ENCODE peak calls at places on chromosomes 1 and 21, in five cellular contexts. K, R, F, T and X are unnamed samples.

GRCh38 chr1:23449918-23450317 is 25.4 kb upstream of the TCEA3 start:
- DNase-seq in K (no peak), R (no peak), F (no peak), T (peak), X (no peak)

GRCh38 chr1:46535063-46535462 is 16.4 kb downstream of the KNCN start:
- DNase-seq in F (no peak), T (no peak), R (no peak), K (no peak), X (no peak)

GRCh38 chr1:229029644-229030235 is 241.2 kb upstream of the RAB4A start:
- DNase-seq in R (no peak), T (no peak), F (no peak), K (no peak), X (no peak)

GRCh38 chr1:111281411-111281810 is 9.2 kb upstream of the CHIA start:
- DNase-seq in T (no peak), K (no peak), F (no peak), R (no peak), X (no peak)

GRCh38 chr1:12450831-12451559 is 167.0 kb downstream of the DHRS3 start:
- DNase-seq in F (no peak), K (no peak), T (peak), R (peak), X (no peak)

GRCh38 chr1:55215194-55216021 is at the start of gene USP24:
- DNase-seq in K (peak), F (peak), T (peak), R (peak), X (peak)

GRCh38 chr1:22341791-22342605 is 109.7 kb upstream of the ZBTB40 start:
- DNase-seq in R (peak), F (no peak), K (peak), T (no peak), X (peak)

GRCh38 chr1:29621826-29622435 is 385.6 kb downstream of the PTPRU start:
- DNase-seq in F (no peak), K (no peak), R (no peak), T (no peak), X (peak)

GRCh38 chr21:45505416-45506021 is 36.7 kb downstream of the SLC19A1 start:
- DNase-seq in T (no peak), R (no peak), F (no peak), K (no peak), X (no peak)

GRCh38 chr1:2090216-2090890 is 40.1 kb downstream of the PRKCZ start:
- DNase-seq in T (no peak), R (no peak), F (no peak), K (no peak), X (no peak)

GRCh38 chr1:112717263-112717662 is 2.1 kb upstream of the PPM1J start:
- DNase-seq in F (no peak), T (no peak), K (no peak), R (no peak), X (no peak)

GRCh38 chr1:72846891-72847290 is 564.6 kb upstream of the NEGR1 start:
- DNase-seq in K (no peak), T (no peak), F (no peak), R (no peak), X (no peak)

GRCh38 chr1:15579683-15580047 is 5.2 kb downstream of the AGMAT start:
- DNase-seq in F (no peak), T (no peak), R (no peak), K (no peak), X (no peak)

GRCh38 chr21:14923468-14923867 is 141.3 kb downstream of the NRIP1 start:
- DNase-seq in R (peak), F (no peak), T (no peak), K (peak), X (no peak)

GRCh38 chr1:230396966-230397365 is 29.2 kb downstream of the PGBD5 start:
- DNase-seq in K (no peak), T (no peak), R (no peak), F (no peak), X (no peak)

GRCh38 chr1:223146745-223147144 is 3.7 kb upstream of the TLR5 start:
- DNase-seq in F (no peak), R (no peak), T (no peak), K (no peak), X (no peak)

GRCh38 chr1:167744901-167745300 is 23.1 kb downstream of the MPZL1 start:
- DNase-seq in F (no peak), R (no peak), T (no peak), K (no peak), X (no peak)

GRCh38 chr21:34878501-34878900 is 170.6 kb downstream of the RUNX1 start:
- DNase-seq in F (no peak), T (no peak), K (no peak), R (no peak), X (no peak)

GRCh38 chr1:38563985-38564735 is 295.4 kb downstream of the RRAGC start:
- DNase-seq in T (no peak), K (no peak), R (no peak), F (no peak), X (no peak)

GRCh38 chr1:189939967-189940366 is 537.7 kb downstream of the BRINP3 start:
- DNase-seq in R (peak), F (no peak), T (no peak), K (peak), X (no peak)

GRCh38 chr1:178973671-178974091 is 52.0 kb upstream of the FAM20B start:
- DNase-seq in R (no peak), K (peak), T (no peak), F (no peak), X (peak)

GRCh38 chr1:156191292-156191954 is 2.5 kb upstream of the SLC25A44 start:
- DNase-seq in K (no peak), R (no peak), F (no peak), T (no peak), X (no peak)

GRCh38 chr1:156193208-156193487 is 756 bp upstream of the SLC25A44 start:
- DNase-seq in T (no peak), F (no peak), R (no peak), K (no peak), X (no peak)

GRCh38 chr1:156195853-156196252 is 1.9 kb downstream of the SLC25A44 start:
- DNase-seq in F (no peak), R (no peak), K (no peak), T (no peak), X (no peak)

GRCh38 chr1:156194300-156194652 is 372 bp downstream of the SLC25A44 start:
- DNase-seq in R (peak), T (no peak), F (no peak), K (no peak), X (no peak)

GRCh38 chr1:156193488-156194299 is at the start of gene SLC25A44:
- DNase-seq in T (peak), F (peak), K (peak), R (peak), X (peak)
- TF ChIP-seq CTCF in T (peak), F (peak), K (peak), R (peak), X (peak)

DNA sequence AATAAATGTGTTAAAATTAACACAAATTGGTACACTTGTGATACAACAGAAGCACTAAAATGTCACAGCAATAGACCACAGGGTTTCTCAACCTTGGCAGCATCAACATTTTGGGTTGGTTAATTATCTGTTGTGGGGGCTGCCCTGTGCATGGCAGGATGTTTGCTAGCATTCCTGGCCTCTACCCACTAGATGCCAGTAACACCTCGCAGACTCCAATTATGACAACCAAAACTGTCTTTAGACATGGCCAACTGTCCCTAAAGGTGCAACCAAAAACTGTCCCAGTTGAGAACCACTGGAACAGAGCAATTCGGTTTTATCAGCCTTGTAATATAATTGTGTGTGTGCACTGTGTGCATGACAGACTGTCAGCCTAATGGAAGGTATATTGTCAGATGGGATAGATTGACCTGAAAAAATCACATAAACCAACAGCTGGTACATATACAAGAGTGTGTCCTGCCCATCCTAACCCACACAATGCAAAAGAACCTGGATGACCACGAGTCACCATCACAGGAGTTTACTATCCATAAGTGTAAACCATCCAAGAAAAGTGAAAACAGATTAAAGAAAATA is 13.5 kb upstream of the ERG start:
- DNase-seq in T (no peak), F (no peak), R (no peak), K (no peak), X (peak)
- TF ChIP-seq CTCF in T (no peak), F (no peak), R (no peak), K (no peak), X (no peak)

DNA sequence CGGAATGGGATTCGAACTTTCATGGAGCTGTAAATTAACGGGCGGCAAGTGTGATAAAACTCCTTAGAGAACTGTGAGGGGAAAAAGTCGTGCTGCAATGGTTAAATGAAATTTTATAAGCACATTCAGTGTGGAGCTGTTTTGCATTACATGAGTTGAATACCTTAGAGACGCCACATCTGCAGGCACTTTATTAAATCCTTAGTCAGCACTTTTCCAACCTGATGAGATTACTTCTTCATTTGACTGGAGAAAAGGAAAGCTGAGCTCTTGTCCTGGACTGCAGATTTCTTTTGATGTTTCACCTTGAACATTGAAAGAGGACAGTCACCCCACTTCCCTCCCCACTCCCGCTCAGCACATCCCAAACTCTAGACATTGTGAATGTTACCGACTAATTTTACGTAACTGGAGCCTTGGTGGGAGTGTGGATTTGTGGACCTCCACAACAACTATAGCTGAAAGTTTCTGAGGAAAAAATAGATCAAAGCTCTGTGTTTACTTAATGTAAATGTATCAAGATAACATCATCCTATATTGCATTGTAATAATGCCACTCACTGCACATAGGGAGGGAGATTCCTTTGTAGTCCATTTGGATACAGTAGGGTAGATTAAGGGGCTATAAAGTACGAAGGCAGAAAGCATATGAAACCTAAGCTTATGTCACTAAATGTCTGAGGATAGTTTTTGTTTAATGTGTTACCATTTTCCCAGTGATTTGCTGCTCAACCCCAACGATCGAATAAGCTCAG is 273.6 kb downstream of the TM2D1 start:
- DNase-seq in F (no peak), T (no peak), K (no peak), R (peak), X (no peak)
- TF ChIP-seq CTCF in F (no peak), T (no peak), K (no peak), R (no peak), X (no peak)

GRCh38 chr1:154778280-154778679 is 91.8 kb downstream of the KCNN3 start:
- DNase-seq in R (no peak), K (no peak), T (no peak), F (no peak), X (no peak)
- TF ChIP-seq CTCF in R (no peak), K (no peak), T (no peak), F (no peak), X (no peak)

DNA sequence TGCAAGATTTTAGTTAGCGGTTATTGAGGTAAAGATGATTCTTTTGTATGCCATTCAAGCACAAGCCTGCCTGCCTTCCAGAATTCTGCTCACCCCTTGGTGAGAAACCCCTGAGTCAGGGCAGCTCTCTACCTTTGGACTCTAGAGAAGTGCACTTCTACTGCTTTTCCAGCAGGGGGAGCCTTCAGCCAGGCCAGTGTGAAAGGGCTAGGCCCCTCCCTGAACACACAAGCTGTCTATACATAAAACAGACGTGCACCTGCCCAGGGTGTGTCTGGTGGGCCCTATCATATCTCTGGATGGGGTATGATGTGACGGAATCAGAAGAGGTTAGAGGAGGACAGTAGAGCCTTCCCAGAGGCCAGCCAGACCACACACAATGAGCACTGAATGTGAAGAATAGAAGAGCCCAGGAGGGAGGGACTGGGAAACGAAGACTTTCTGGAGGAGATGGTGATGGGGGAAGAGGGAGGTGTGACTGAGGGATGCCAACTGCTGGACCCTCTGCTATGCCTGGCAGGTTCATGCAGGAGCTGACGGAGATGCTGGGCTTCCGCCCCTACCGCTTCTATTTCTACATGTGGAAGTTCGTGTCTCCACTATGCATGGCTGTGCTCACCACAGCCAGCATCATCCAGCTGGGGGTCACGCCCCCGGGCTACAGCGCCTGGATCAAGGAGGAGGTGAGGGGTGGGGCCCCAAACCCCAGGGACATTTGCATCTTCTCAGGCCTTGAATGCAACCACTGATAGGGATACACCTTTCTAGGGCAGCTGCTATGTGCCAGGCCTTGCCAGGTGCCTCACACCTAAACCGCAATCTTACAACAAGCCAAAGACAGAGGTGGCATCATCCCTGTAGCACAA is 13.0 kb upstream of the KCNC4 start:
- DNase-seq in T (no peak), K (peak), R (peak), F (peak), X (no peak)
- TF ChIP-seq CTCF in T (peak), K (peak), R (peak), F (peak), X (peak)

GRCh38 chr1:27536767-27537166 is 46.8 kb upstream of the WASF2 start:
- DNase-seq in K (peak), F (no peak), T (no peak), R (peak), X (no peak)
- TF ChIP-seq CTCF in K (no peak), F (no peak), T (no peak), R (peak), X (peak)